ENCODE peak calls at places on chromosomes 2 and 18, in nine cellular contexts. Q is myocyte; B is HuH-7.5; V is islet precursor cell; J is activated T-cell treated with anti-CD3 and anti-CD28 coated beads, Interleukin-2, amount 50 U/mL, for 4 hours; O is GM23338; U is KG1; T is LNCaP clone FGC; D is NCI-H1092 treated with DMSO at 0.1 percent for 48 hours. I is an unnamed sample.

GRCh38 chr2:132715554-132715953 is 45.5 kb upstream of the LYPD1 start:
- DNase-seq in B (no peak), T (no peak), J (no peak), U (no peak), Q (no peak), O (no peak), D (no peak), V (no peak), I (no peak)

GRCh38 chr2:42961385-42961800 is 169.0 kb upstream of the HAAO start:
- DNase-seq in J (no peak), O (peak), Q (no peak), D (no peak), U (peak), V (peak), B (no peak), T (no peak), I (no peak)

GRCh38 chr2:236168110-236169067 is at the start of gene GBX2:
- DNase-seq in U (no peak), O (peak), V (peak), B (peak), J (no peak), Q (no peak), D (peak), T (peak), I (no peak)

GRCh38 chr18:24992491-24992890 is 359.5 kb downstream of the ZNF521 start:
- DNase-seq in J (no peak), O (no peak), U (no peak), B (no peak), D (no peak), T (no peak), Q (no peak), V (no peak), I (no peak)

GRCh38 chr2:215461836-215462532 is 26.1 kb upstream of the FN1 start:
- DNase-seq in T (no peak), J (no peak), Q (no peak), U (no peak), V (no peak), O (no peak), B (no peak), D (no peak), I (no peak)

GRCh38 chr2:226508683-226509082 is 290.9 kb downstream of the IRS1 start:
- DNase-seq in D (no peak), B (no peak), V (no peak), J (no peak), U (no peak), Q (no peak), O (no peak), T (no peak), I (no peak)

GRCh38 chr2:46749042-46749461 is 166.6 kb downstream of the MCFD2 start:
- DNase-seq in J (no peak), O (no peak), U (no peak), Q (peak), T (peak), B (no peak), V (no peak), D (no peak), I (no peak)

GRCh38 chr2:110943070-110943634 is 177.6 kb upstream of the BCL2L11 start:
- DNase-seq in B (no peak), Q (no peak), J (no peak), U (no peak), V (no peak), T (no peak), O (no peak), D (no peak), I (no peak)

GRCh38 chr18:32848836-32849235 is 76.0 kb upstream of the KLHL14 start:
- DNase-seq in D (no peak), J (no peak), O (no peak), U (no peak), Q (no peak), B (no peak), T (no peak), V (no peak), I (no peak)

GRCh38 chr2:206031950-206032567 is 53.9 kb downstream of the INO80D start:
- DNase-seq in J (no peak), B (no peak), T (no peak), U (no peak), O (no peak), V (no peak), D (no peak), Q (no peak), I (no peak)

GRCh38 chr18:36735130-36735529 is 93.7 kb downstream of the TPGS2 start:
- DNase-seq in Q (no peak), B (no peak), J (no peak), U (no peak), D (no peak), O (no peak), T (no peak), V (no peak), I (no peak)

GRCh38 chr2:237702439-237703397 is 75.3 kb downstream of the LRRFIP1 start:
- DNase-seq in T (no peak), Q (no peak), B (no peak), V (peak), D (no peak), J (peak), U (no peak), O (peak), I (no peak)

GRCh38 chr2:146697307-146697706 is 1147.5 kb upstream of the ACVR2A start:
- DNase-seq in D (no peak), O (no peak), V (no peak), J (no peak), T (no peak), U (no peak), B (no peak), Q (no peak), I (no peak)

GRCh38 chr2:69316550-69316949 is 70.5 kb downstream of the GFPT1 start:
- DNase-seq in O (no peak), D (no peak), U (no peak), Q (no peak), V (no peak), T (no peak), J (no peak), B (no peak), I (no peak)

GRCh38 chr18:80109676-80110078 is 615 bp downstream of the ADNP2 start:
- DNase-seq in J (no peak), T (no peak), D (peak), B (peak), U (no peak), Q (no peak), V (peak), O (peak), I (no peak)

GRCh38 chr2:66440011-66440542 is 5.2 kb downstream of the MEIS1 start:
- DNase-seq in U (no peak), V (no peak), O (peak), B (no peak), D (no peak), J (no peak), T (no peak), Q (no peak), I (no peak)

GRCh38 chr18:58525517-58525916 is 103.4 kb downstream of the ALPK2 start:
- DNase-seq in U (no peak), O (no peak), T (no peak), V (peak), Q (peak), B (no peak), D (no peak), J (no peak), I (peak)

GRCh38 chr18:72672364-72673151 is 128.4 kb upstream of the CBLN2 start:
- DNase-seq in B (no peak), Q (peak), D (peak), J (no peak), T (peak), V (no peak), U (peak), O (peak), I (no peak)

GRCh38 chr18:58402951-58403702 is 225.8 kb downstream of the ALPK2 start:
- DNase-seq in V (peak), T (no peak), J (no peak), D (no peak), U (no peak), B (no peak), O (no peak), Q (no peak), I (no peak)

GRCh38 chr18:24130494-24130893 is 8.4 kb upstream of the CABYR start:
- DNase-seq in Q (no peak), T (no peak), O (no peak), U (no peak), V (no peak), B (no peak), D (no peak), J (no peak), I (no peak)

GRCh38 chr2:148338544-148338943 is 306.0 kb upstream of the EPC2 start:
- DNase-seq in O (no peak), T (no peak), J (no peak), B (no peak), U (no peak), V (no peak), Q (peak), D (no peak), I (no peak)

GRCh38 chr18:75727479-75727878 is 300.0 kb upstream of the SMIM21 start:
- DNase-seq in J (no peak), D (peak), V (peak), O (peak), B (no peak), U (no peak), T (no peak), Q (peak), I (no peak)

GRCh38 chr2:201888476-201888875 is 82.1 kb downstream of the CDK15 start:
- DNase-seq in J (no peak), D (no peak), T (no peak), V (no peak), Q (no peak), U (no peak), O (peak), B (no peak), I (no peak)

GRCh38 chr2:154704991-154705390 is 6.5 kb downstream of the KCNJ3 start:
- DNase-seq in Q (no peak), V (no peak), J (no peak), D (no peak), B (no peak), O (no peak), U (no peak), T (no peak), I (no peak)

GRCh38 chr18:73232933-73233332 is 365.1 kb upstream of the NETO1 start:
- DNase-seq in T (no peak), J (no peak), B (no peak), V (no peak), U (no peak), O (no peak), Q (no peak), D (no peak), I (no peak)

GRCh38 chr2:27303093-27304025 is 4.9 kb downstream of the UCN start:
- DNase-seq in J (no peak), D (peak), O (peak), V (peak), B (peak), Q (peak), U (no peak), T (peak), I (no peak)

GRCh38 chr2:98383166-98383565 is 36.9 kb downstream of the CNGA3 start:
- DNase-seq in T (no peak), U (no peak), V (peak), J (no peak), B (no peak), O (no peak), D (no peak), Q (no peak), I (no peak)

GRCh38 chr2:70509565-70509964 is 44.1 kb downstream of the TGFA start:
- DNase-seq in B (no peak), Q (peak), O (no peak), T (no peak), J (no peak), V (peak), U (no peak), D (no peak), I (peak)

I was measured in CD14-positive monocyte.